ENCODE peak calls at places on chromosomes 2 and 18, in nine cellular contexts. P, S, D, T, G, A, E, Y and X are unnamed samples.

GRCh38 chr2:15298769-15299168 is 262.4 kb downstream of the NBAS start:
- DNase-seq in P (no peak), S (no peak), D (no peak), T (no peak), G (no peak), A (no peak), E (no peak), Y (no peak), X (no peak)

GRCh38 chr2:10169581-10169980 is 47.0 kb downstream of the RRM2 start:
- DNase-seq in P (no peak), S (no peak), D (no peak), T (no peak), G (no peak), A (no peak), E (no peak), Y (no peak), X (no peak)

GRCh38 chr2:160868891-160869290 is 291.3 kb upstream of the TANK start:
- DNase-seq in P (no peak), S (no peak), D (no peak), T (no peak), G (no peak), A (no peak), E (no peak), Y (no peak), X (no peak)

GRCh38 chr2:70050631-70051425 is 36.4 kb upstream of the PCBP1 start:
- DNase-seq in P (no peak), S (no peak), D (no peak), T (no peak), G (no peak), A (no peak), E (no peak), Y (no peak), X (no peak)

GRCh38 chr2:54419855-54420550 is 36.1 kb upstream of the SPTBN1 start:
- DNase-seq in P (no peak), S (no peak), D (no peak), T (no peak), G (no peak), A (no peak), E (no peak), Y (no peak), X (no peak)

GRCh38 chr2:184302506-184302905 is 295.8 kb upstream of the ZNF804A start:
- DNase-seq in P (no peak), S (no peak), D (no peak), T (no peak), G (no peak), A (no peak), E (no peak), Y (no peak), X (no peak)

GRCh38 chr2:189466656-189467055 is 25.4 kb downstream of the WDR75 start:
- DNase-seq in P (no peak), S (no peak), D (no peak), T (no peak), G (peak; percentile 7), A (peak; percentile 12), E (no peak), Y (no peak), X (peak; percentile 55)

GRCh38 chr2:222450021-222450420 is 25.7 kb downstream of the SGPP2 start:
- DNase-seq in P (no peak), S (no peak), D (no peak), T (no peak), G (no peak), A (peak; percentile 68), E (no peak), Y (no peak), X (no peak)

GRCh38 chr2:240196716-240197438 is 56.4 kb upstream of the OTOS start:
- DNase-seq in P (no peak), S (no peak), D (no peak), T (no peak), G (no peak), A (no peak), E (no peak), Y (no peak), X (no peak)

GRCh38 chr2:161090401-161090800 is 69.8 kb upstream of the TANK start:
- DNase-seq in P (peak; percentile 8), S (no peak), D (no peak), T (no peak), G (no peak), A (no peak), E (peak; percentile 26), Y (peak; percentile 12), X (no peak)

GRCh38 chr2:222057249-222058073 is 241.3 kb downstream of the PAX3 start:
- DNase-seq in P (no peak), S (no peak), D (peak; percentile 57), T (no peak), G (peak; percentile 7), A (peak; percentile 17), E (no peak), Y (no peak), X (peak; percentile 45)

GRCh38 chr2:133765693-133766092 is 197.4 kb upstream of the NCKAP5 start:
- DNase-seq in P (no peak), S (no peak), D (no peak), T (no peak), G (peak; percentile 40), A (peak; percentile 19), E (no peak), Y (no peak), X (no peak)

GRCh38 chr18:14943486-14943885 is 195.5 kb downstream of the ANKRD30B start:
- DNase-seq in P (no peak), S (no peak), D (no peak), T (no peak), G (no peak), A (no peak), E (no peak), Y (no peak), X (no peak)

GRCh38 chr2:26784570-26785234 is 1.2 kb upstream of the CENPA start:
- DNase-seq in P (no peak), S (no peak), D (no peak), T (no peak), G (no peak), A (no peak), E (no peak), Y (no peak), X (no peak)

GRCh38 chr2:201797175-201797840 is 9.0 kb upstream of the CDK15 start:
- DNase-seq in P (no peak), S (peak; percentile 52), D (no peak), T (no peak), G (no peak), A (no peak), E (no peak), Y (no peak), X (no peak)

GRCh38 chr2:68403199-68403644 is 38.1 kb downstream of the PLEK start:
- DNase-seq in P (no peak), S (no peak), D (no peak), T (no peak), G (no peak), A (no peak), E (no peak), Y (no peak), X (no peak)

GRCh38 chr18:59767732-59768131 is 70.5 kb upstream of the CCBE1 start:
- DNase-seq in P (no peak), S (peak; percentile 52), D (no peak), T (no peak), G (no peak), A (no peak), E (no peak), Y (no peak), X (no peak)